ENCODE peak calls at places on chromosomes 6 and 20, in four cellular contexts. One of them, this sample, is unnamed.

GRCh38 chr6:16948376-16948775 is 153.5 kb upstream of the STMND1 start:
- DNase-seq in K562: no peak
- DNase-seq in HepG2: no peak
- DNase-seq in WTC11: no peak
- DNase-seq in this sample: no peak

GRCh38 chr6:89952696-89953095 is 58.4 kb downstream of the GJA10 start:
- DNase-seq in K562: no peak
- DNase-seq in HepG2: no peak
- DNase-seq in WTC11: no peak
- DNase-seq in this sample: no peak

GRCh38 chr6:156250593-156250992 is 526.6 kb upstream of the ARID1B start:
- DNase-seq in K562: no peak
- DNase-seq in HepG2: no peak
- DNase-seq in WTC11: no peak
- DNase-seq in this sample: no peak

GRCh38 chr6:97113170-97113569 is 169.8 kb downstream of the MMS22L start:
- DNase-seq in K562: no peak
- DNase-seq in HepG2: no peak
- DNase-seq in WTC11: no peak
- DNase-seq in this sample: no peak

GRCh38 chr20:50519036-50519780 is 9.0 kb downstream of the PTPN1 start:
- DNase-seq in K562: no peak
- DNase-seq in HepG2: no peak
- DNase-seq in WTC11: no peak
- DNase-seq in this sample: no peak

GRCh38 chr6:169409742-169410312 is 156.2 kb upstream of the THBS2 start:
- DNase-seq in K562: no peak
- DNase-seq in HepG2: no peak
- DNase-seq in WTC11: no peak
- DNase-seq in this sample: no peak

GRCh38 chr6:160750276-160750689 is 48.2 kb downstream of the PLG start:
- DNase-seq in K562: peak
- DNase-seq in HepG2: peak
- DNase-seq in WTC11: peak
- DNase-seq in this sample: peak

GRCh38 chr6:82507112-82507511 is 143.5 kb downstream of the TPBG start:
- DNase-seq in K562: no peak
- DNase-seq in HepG2: no peak
- DNase-seq in WTC11: no peak
- DNase-seq in this sample: no peak

GRCh38 chr20:37552415-37552814 is 24.7 kb upstream of the BLCAP start:
- DNase-seq in K562: no peak
- DNase-seq in HepG2: no peak
- DNase-seq in WTC11: no peak
- DNase-seq in this sample: no peak

GRCh38 chr20:62642666-62643520 is 590 bp downstream of the SLCO4A1 start:
- DNase-seq in K562: peak
- DNase-seq in HepG2: no peak
- DNase-seq in WTC11: peak
- DNase-seq in this sample: peak

GRCh38 chr6:75750925-75751324 is 1.9 kb downstream of the MYO6 start:
- DNase-seq in K562: no peak
- DNase-seq in HepG2: no peak
- DNase-seq in WTC11: no peak
- DNase-seq in this sample: no peak

GRCh38 chr6:26155066-26155925 is 68.1 kb downstream of the HFE start:
- DNase-seq in K562: no peak
- DNase-seq in HepG2: peak
- DNase-seq in WTC11: peak
- DNase-seq in this sample: no peak

GRCh38 chr20:6588296-6588695 is 179.2 kb upstream of the BMP2 start:
- DNase-seq in K562: no peak
- DNase-seq in HepG2: no peak
- DNase-seq in WTC11: no peak
- DNase-seq in this sample: no peak

GRCh38 chr6:41901882-41902519 is 6.8 kb upstream of the USP49 start:
- DNase-seq in K562: peak
- DNase-seq in HepG2: no peak
- DNase-seq in WTC11: peak
- DNase-seq in this sample: no peak

GRCh38 chr6:151692216-151692615 is 115.3 kb upstream of the ESR1 start:
- DNase-seq in K562: no peak
- DNase-seq in HepG2: no peak
- DNase-seq in WTC11: no peak
- DNase-seq in this sample: no peak

GRCh38 chr6:127776320-127776719 is 124.5 kb downstream of the THEMIS start:
- DNase-seq in K562: no peak
- DNase-seq in HepG2: no peak
- DNase-seq in WTC11: no peak
- DNase-seq in this sample: no peak

GRCh38 chr20:62632575-62632974 is 9.7 kb upstream of the SLCO4A1 start:
- DNase-seq in K562: no peak
- DNase-seq in HepG2: no peak
- DNase-seq in WTC11: no peak
- DNase-seq in this sample: no peak

GRCh38 chr20:51175724-51176123 is 152.8 kb upstream of the KCNG1 start:
- DNase-seq in K562: no peak
- DNase-seq in HepG2: no peak
- DNase-seq in WTC11: no peak
- DNase-seq in this sample: no peak

GRCh38 chr20:19764207-19764606 is 6.1 kb downstream of the RIN2 start:
- DNase-seq in K562: no peak
- DNase-seq in HepG2: no peak
- DNase-seq in WTC11: no peak
- DNase-seq in this sample: no peak

GRCh38 chr6:130644175-130644574 is 183.0 kb upstream of the SMLR1 start:
- DNase-seq in K562: no peak
- DNase-seq in HepG2: no peak
- DNase-seq in WTC11: no peak
- DNase-seq in this sample: no peak

GRCh38 chr6:41374618-41375590 is 39.5 kb downstream of the NCR2 start:
- DNase-seq in K562: no peak
- DNase-seq in HepG2: no peak
- DNase-seq in WTC11: peak
- DNase-seq in this sample: no peak

GRCh38 chr6:112443666-112444065 is 96.5 kb downstream of the RFPL4B start:
- DNase-seq in K562: no peak
- DNase-seq in HepG2: no peak
- DNase-seq in WTC11: no peak
- DNase-seq in this sample: no peak

GRCh38 chr20:20731000-20731944 is 18.8 kb upstream of the RALGAPA2 start:
- DNase-seq in K562: no peak
- DNase-seq in HepG2: no peak
- DNase-seq in WTC11: no peak
- DNase-seq in this sample: no peak

GRCh38 chr20:462199-462991 is at the start of gene TBC1D20:
- DNase-seq in K562: peak
- DNase-seq in HepG2: peak
- DNase-seq in WTC11: peak
- DNase-seq in this sample: peak

GRCh38 chr6:28757429-28758045 is 166.2 kb downstream of the TRIM27 start:
- DNase-seq in K562: no peak
- DNase-seq in HepG2: peak
- DNase-seq in WTC11: peak
- DNase-seq in this sample: no peak

GRCh38 chr6:4210619-4211419 is 75.4 kb upstream of the ECI2 start:
- DNase-seq in K562: peak
- DNase-seq in HepG2: peak
- DNase-seq in WTC11: peak
- DNase-seq in this sample: peak

GRCh38 chr6:138724015-138724414 is 49.6 kb upstream of the CCDC28A start:
- DNase-seq in K562: no peak
- DNase-seq in HepG2: peak
- DNase-seq in WTC11: no peak
- DNase-seq in this sample: no peak
- TF ChIP-seq ELF4 in K562: no peak
- TF ChIP-seq ELF4 in HepG2: no peak
- TF ChIP-seq ELF4 in WTC11: no peak
- TF ChIP-seq ELF4 in this sample: no peak

DNA sequence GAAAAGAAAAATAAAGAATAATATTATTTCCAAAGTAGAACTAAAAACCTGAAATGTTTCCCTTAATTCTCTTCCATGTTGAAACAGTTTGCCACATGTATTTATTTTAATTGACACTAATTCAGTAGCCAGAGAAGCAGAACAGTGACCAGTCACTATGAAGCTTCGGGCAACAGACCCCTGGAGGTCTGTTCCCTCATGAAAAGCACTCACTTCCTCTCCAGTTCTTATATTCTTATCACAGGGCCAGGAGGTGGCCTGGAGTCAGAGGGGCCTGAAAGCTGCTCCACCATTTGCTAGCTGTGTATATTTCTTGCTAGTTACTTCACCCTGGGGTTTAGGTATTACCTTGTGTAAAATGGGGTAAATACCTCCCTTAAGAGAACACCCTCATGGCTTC is 49.1 kb downstream of the MAP7 start:
- DNase-seq in K562: no peak
- DNase-seq in HepG2: no peak
- DNase-seq in WTC11: no peak
- DNase-seq in this sample: no peak
- TF ChIP-seq ELF4 in K562: no peak
- TF ChIP-seq ELF4 in HepG2: no peak
- TF ChIP-seq ELF4 in WTC11: no peak
- TF ChIP-seq ELF4 in this sample: no peak

GRCh38 chr6:45326698-45327417 is 1.3 kb upstream of the RUNX2 start:
- DNase-seq in K562: no peak
- DNase-seq in HepG2: no peak
- DNase-seq in WTC11: no peak
- DNase-seq in this sample: no peak

GRCh38 chr6:45328523-45328922 is 393 bp downstream of the RUNX2 start:
- DNase-seq in K562: no peak
- DNase-seq in HepG2: no peak
- DNase-seq in WTC11: no peak
- DNase-seq in this sample: no peak

GRCh38 chr6:45323656-45324224 is 4.4 kb upstream of the RUNX2 start:
- DNase-seq in K562: no peak
- DNase-seq in HepG2: no peak
- DNase-seq in WTC11: no peak
- DNase-seq in this sample: no peak

GRCh38 chr6:45327956-45328522 is at the start of gene RUNX2:
- DNase-seq in K562: no peak
- DNase-seq in HepG2: no peak
- DNase-seq in WTC11: no peak
- DNase-seq in this sample: no peak
- TF ChIP-seq ELF4 in K562: no peak
- TF ChIP-seq ELF4 in HepG2: no peak
- TF ChIP-seq ELF4 in WTC11: no peak
- TF ChIP-seq ELF4 in this sample: no peak

DNA sequence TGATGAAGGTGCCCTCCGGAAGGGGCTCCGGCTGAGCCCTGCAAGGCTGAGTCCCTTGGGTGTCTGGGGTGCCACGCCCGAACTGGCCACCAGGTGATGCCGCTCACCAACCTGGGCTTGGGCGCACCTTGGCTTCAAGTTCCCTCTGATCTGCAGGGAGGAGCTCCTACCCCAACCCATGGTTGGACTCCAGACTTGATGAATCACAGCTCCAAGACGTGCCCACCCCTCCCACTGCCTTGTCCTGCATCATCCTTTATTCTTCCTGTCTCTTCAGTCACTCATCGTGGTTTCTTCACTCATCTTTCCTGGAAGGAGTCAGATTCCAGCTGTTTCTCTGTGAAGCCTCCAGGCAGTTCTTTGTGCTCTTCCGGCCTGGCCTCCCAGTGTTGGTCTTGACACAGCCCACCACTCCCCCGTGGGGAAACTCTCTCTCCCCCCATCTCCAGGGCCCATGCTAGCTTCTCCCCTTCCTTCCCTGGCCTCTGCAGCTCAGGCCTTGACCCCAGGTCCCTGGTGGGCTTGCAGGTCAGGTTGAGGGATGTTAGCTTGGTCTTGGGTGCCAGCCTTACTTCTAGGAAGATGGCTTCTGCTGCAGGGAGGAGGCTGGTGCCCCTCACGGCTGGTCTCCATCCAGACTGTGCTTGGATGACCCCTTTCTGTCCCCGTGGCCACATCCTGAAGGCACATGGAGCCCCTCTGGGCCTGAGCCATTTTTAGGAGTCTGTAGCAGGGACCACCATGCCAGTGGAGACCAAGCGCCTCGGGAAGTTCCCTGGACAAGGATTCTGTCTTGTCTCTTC is 2.6 kb upstream of the ZBP1 start:
- DNase-seq in K562: peak
- DNase-seq in HepG2: peak
- DNase-seq in WTC11: peak
- DNase-seq in this sample: peak
- TF ChIP-seq ELF4 in K562: no peak
- TF ChIP-seq ELF4 in HepG2: no peak
- TF ChIP-seq ELF4 in WTC11: no peak
- TF ChIP-seq ELF4 in this sample: no peak

DNA sequence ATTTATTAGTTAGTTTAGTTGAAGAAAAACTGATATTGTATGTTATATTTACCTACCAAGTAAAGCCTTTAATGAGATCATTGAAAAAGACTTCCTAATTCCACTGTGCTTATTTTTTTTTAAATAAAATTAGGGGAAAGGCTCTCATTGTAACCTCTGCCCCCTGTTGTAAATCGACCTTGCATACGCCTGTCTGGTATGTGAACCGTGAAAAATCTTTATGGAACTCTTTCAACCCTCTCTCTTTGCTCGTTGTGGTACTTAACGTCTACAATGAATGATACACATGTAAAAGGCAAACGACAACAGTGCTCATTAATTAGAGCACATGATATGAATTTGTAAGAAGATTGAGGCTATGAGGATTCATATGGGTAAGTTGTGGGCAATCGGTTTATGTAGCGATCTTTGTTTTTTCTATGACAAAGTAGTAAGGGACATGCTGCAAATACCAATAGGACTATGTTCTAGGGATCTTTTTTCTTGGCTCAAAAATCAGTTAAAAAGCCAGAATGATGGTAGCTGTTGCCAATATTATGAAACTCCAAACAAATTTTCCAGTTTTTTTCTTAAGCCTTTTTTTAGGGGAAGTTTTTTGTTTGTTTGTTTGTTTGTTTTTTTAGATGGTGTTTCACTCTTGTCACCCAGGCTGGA is 119.0 kb upstream of the MCHR2 start:
- DNase-seq in K562: no peak
- DNase-seq in HepG2: no peak
- DNase-seq in WTC11: no peak
- DNase-seq in this sample: no peak
- TF ChIP-seq ELF4 in K562: no peak
- TF ChIP-seq ELF4 in HepG2: no peak
- TF ChIP-seq ELF4 in WTC11: no peak
- TF ChIP-seq ELF4 in this sample: no peak

DNA sequence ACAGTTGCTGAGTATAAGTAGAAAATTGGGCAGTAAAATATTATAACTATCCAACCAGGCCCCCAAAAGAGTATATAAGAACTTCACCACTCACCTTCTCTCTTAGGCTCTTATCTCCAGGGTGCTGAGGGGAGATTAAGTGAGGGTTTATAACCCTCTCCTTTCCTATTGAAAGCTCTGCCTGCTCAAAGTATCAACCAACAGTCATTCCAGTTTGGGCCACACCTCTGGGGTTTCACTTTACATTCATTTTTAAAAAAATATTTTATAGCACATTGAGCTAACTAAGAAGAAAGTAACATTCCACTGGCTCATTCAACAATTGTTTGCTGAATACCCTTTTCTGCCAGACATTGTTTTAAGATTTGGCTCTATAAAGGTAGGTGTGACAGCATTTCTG is 22.1 kb downstream of the GSTA4 start:
- DNase-seq in K562: no peak
- DNase-seq in HepG2: no peak
- DNase-seq in WTC11: no peak
- DNase-seq in this sample: no peak
- TF ChIP-seq ELF4 in K562: no peak
- TF ChIP-seq ELF4 in HepG2: no peak
- TF ChIP-seq ELF4 in WTC11: no peak
- TF ChIP-seq ELF4 in this sample: no peak

This sample was measured in HEK293T.